ENCODE peak calls at places on chromosome 22, in nine cellular contexts. S is endodermal cell, R is upper lobe of right lung, D is fibroblast of villous mesenchyme, I is heart right ventricle, O is mucosa of descending colon, Q is GM20000, H is coronary artery, T is astrocyte. C is an unnamed sample.
A peak's percentile ranks its signal among the peaks of the same experiment; 100 is the strongest.

GRCh38 chr22:39958009-39958711 is 2.0 kb upstream of the TMA7B start:
- DNase-seq in S (no peak), R (no peak), D (no peak), I (no peak), O (no peak), Q (no peak), H (no peak), T (no peak), C (no peak)

GRCh38 chr22:29797351-29797750 is 30.2 kb downstream of the UQCR10 start:
- DNase-seq in S (no peak), R (no peak), D (no peak), I (no peak), O (no peak), Q (peak; percentile 63), H (no peak), T (no peak), C (no peak)

GRCh38 chr22:30918761-30919160 is 49.8 kb downstream of the MORC2 start:
- DNase-seq in S (no peak), R (no peak), D (no peak), I (no peak), O (no peak), Q (no peak), H (no peak), T (no peak), C (no peak)

GRCh38 chr22:30308518-30309230 is 18.1 kb downstream of the TBC1D10A start:
- DNase-seq in S (no peak), R (no peak), D (peak; percentile 94), I (no peak), O (no peak), Q (peak; percentile 73), H (no peak), T (peak; percentile 78), C (no peak)

GRCh38 chr22:29011200-29011867 is 50.3 kb downstream of the C22orf31 start:
- DNase-seq in S (peak; percentile 54), R (peak; percentile 68), D (no peak), I (peak; percentile 12), O (peak; percentile 75), Q (no peak), H (no peak), T (no peak), C (no peak)

GRCh38 chr22:47343611-47344010 is 581.2 kb downstream of the TBC1D22A start:
- DNase-seq in S (no peak), R (no peak), D (no peak), I (no peak), O (no peak), Q (no peak), H (peak; percentile 62), T (no peak), C (no peak)

GRCh38 chr22:47168441-47168840 is 406.0 kb downstream of the TBC1D22A start:
- DNase-seq in S (peak; percentile 31), R (peak; percentile 41), D (no peak), I (no peak), O (peak; percentile 9), Q (no peak), H (peak; percentile 54), T (no peak), C (no peak)

GRCh38 chr22:24189249-24190158 is 8.2 kb downstream of the SUSD2 start:
- DNase-seq in S (peak; percentile 93), R (peak; percentile 93), D (peak; percentile 63), I (peak; percentile 73), O (peak; percentile 85), Q (peak; percentile 86), H (no peak), T (no peak), C (peak; percentile 47)

GRCh38 chr22:22818861-22819855 is 68.5 kb upstream of the IGLL5 start:
- DNase-seq in S (no peak), R (no peak), D (no peak), I (no peak), O (no peak), Q (peak; percentile 62), H (no peak), T (no peak), C (no peak)

GRCh38 chr22:22818202-22818538 is 69.4 kb upstream of the IGLL5 start:
- DNase-seq in S (no peak), R (no peak), D (no peak), I (no peak), O (no peak), Q (no peak), H (no peak), T (no peak), C (no peak)

GRCh38 chr22:22816766-22817410 is 70.7 kb upstream of the IGLL5 start:
- DNase-seq in S (no peak), R (no peak), D (no peak), I (no peak), O (no peak), Q (no peak), H (no peak), T (no peak), C (no peak)

GRCh38 chr22:22816171-22816514 is 71.5 kb upstream of the IGLL5 start:
- DNase-seq in S (no peak), R (no peak), D (no peak), I (no peak), O (no peak), Q (no peak), H (no peak), T (no peak), C (no peak)

GRCh38 chr22:22817468-22818201 is 70.0 kb upstream of the IGLL5 start:
- DNase-seq in S (peak; percentile 60), R (no peak), D (no peak), I (no peak), O (no peak), Q (no peak), H (no peak), T (no peak), C (no peak)
- TF ChIP-seq CTCF in S (peak; percentile 61), R (no peak), D (no peak), I (no peak), O (no peak), Q (no peak), H (no peak), T (no peak), C (no peak)

DNA sequence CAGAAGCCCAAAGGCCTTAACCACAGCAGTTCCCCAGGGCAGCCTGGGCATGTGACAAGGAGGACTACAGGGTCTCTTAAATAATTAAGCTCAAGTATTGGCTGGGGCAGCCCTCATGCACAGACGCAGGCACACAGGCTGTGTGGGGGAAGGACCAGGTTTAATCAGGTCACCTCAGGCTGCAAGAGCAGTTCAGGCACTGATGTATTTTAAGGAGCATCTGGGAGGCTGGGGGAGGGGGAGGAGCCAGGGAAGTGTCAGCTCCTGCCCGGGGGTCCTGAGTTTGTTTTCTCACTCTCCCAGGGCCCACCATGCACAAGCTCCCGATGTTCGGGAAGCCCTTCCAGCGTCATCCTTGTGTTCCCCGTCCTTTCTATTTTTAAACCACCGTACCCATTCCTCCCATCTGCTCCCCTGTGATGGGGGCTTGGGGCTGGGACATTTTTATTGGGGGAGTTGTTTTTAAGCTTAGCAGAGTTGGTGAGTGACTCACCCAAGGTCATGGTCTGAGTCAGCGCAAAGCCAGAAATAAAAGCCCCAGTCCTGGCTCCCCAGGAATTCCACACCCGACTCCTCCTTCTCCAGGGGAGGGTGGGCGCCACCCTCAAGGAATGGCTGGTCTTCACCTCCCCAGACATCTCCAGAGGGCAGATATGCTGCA is 2.4 kb downstream of the CSDC2 start:
- DNase-seq in S (peak; percentile 76), R (no peak), D (peak; percentile 93), I (no peak), O (peak; percentile 19), Q (no peak), H (peak; percentile 85), T (peak; percentile 80), C (peak; percentile 76)
- TF ChIP-seq CTCF in S (no peak), R (no peak), D (no peak), I (no peak), O (no peak), Q (no peak), H (no peak), T (no peak), C (no peak)

GRCh38 chr22:27349456-27349855 is 452.1 kb downstream of the MN1 start:
- DNase-seq in S (no peak), R (no peak), D (peak; percentile 6), I (no peak), O (no peak), Q (no peak), H (no peak), T (peak; percentile 83), C (peak; percentile 5)

GRCh38 chr22:27348634-27349033 is 452.9 kb downstream of the MN1 start:
- DNase-seq in S (no peak), R (no peak), D (peak; percentile 61), I (no peak), O (no peak), Q (no peak), H (no peak), T (peak; percentile 38), C (peak; percentile 26)

GRCh38 chr22:27345681-27346080 is 455.9 kb downstream of the MN1 start:
- DNase-seq in S (no peak), R (no peak), D (no peak), I (no peak), O (no peak), Q (no peak), H (no peak), T (no peak), C (no peak)

GRCh38 chr22:27344546-27344945 is 457.0 kb downstream of the MN1 start:
- DNase-seq in S (no peak), R (no peak), D (no peak), I (no peak), O (no peak), Q (no peak), H (no peak), T (no peak), C (no peak)

GRCh38 chr22:27347951-27348350 is 453.6 kb downstream of the MN1 start:
- DNase-seq in S (no peak), R (no peak), D (no peak), I (no peak), O (no peak), Q (no peak), H (no peak), T (peak; percentile 75), C (no peak)
- TF ChIP-seq CTCF in S (no peak), R (no peak), D (no peak), I (no peak), O (no peak), Q (no peak), H (no peak), T (no peak), C (no peak)

GRCh38 chr22:36902143-36902911 is 11.1 kb upstream of the CSF2RB start:
- DNase-seq in S (no peak), R (no peak), D (no peak), I (no peak), O (no peak), Q (no peak), H (no peak), T (no peak), C (no peak)

GRCh38 chr22:36904260-36904659 is 9.2 kb upstream of the CSF2RB start:
- DNase-seq in S (no peak), R (no peak), D (no peak), I (no peak), O (no peak), Q (no peak), H (no peak), T (no peak), C (no peak)

GRCh38 chr22:36910461-36910860 is 3.0 kb upstream of the CSF2RB start:
- DNase-seq in S (no peak), R (no peak), D (peak; percentile 22), I (no peak), O (no peak), Q (no peak), H (no peak), T (no peak), C (peak; percentile 22)

GRCh38 chr22:36911887-36912661 is 1.4 kb upstream of the CSF2RB start:
- DNase-seq in S (peak; percentile 73), R (no peak), D (no peak), I (no peak), O (no peak), Q (no peak), H (no peak), T (peak; percentile 14), C (peak; percentile 5)

DNA sequence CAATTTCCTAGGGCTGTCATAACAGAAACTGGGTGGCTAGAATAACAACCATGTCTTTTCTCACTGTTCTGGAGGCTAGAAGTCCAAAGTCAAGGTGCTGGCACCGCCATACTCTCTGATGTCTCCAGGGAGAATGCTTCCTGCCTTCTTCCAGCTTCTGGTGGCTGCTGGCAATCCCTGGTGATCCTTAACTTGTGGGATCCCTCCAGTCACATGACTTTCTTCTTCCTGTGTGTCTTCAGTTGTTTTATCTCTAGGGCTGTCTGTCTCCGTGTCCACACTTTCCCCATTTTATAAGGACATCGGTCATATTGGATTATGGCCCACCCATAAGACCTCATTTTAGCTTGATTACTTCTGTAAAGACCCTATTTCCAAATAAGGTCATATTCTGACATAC is 6.0 kb upstream of the CSF2RB start:
- DNase-seq in S (no peak), R (no peak), D (no peak), I (no peak), O (no peak), Q (no peak), H (no peak), T (no peak), C (no peak)
- TF ChIP-seq CTCF in S (no peak), R (no peak), D (no peak), I (no peak), O (no peak), Q (no peak), H (no peak), T (no peak), C (no peak)

C was measured in HFFc6.